ENCODE peak calls at places on chromosomes 6 and 20, in eight cellular contexts. Q is Panc1; Z is psoas muscle; H is CD8-positive, alpha-beta T cell; V is gastrocnemius medialis; M is left lung; W is right cardiac atrium; Y is heart left ventricle. N is an unnamed sample.

GRCh38 chr6:37592085-37592698 is 92.5 kb upstream of the CCDC167 start:
- ATAC-seq in H (no peak), M (no peak), Z (no peak), V (no peak), W (no peak), Y (no peak), Q (no peak), N (no peak)

GRCh38 chr6:157822221-157823000 is 635 bp upstream of the SNX9 start:
- ATAC-seq in M (peak), Q (peak), Y (peak), V (peak), Z (peak), W (peak), H (peak), N (peak)

GRCh38 chr6:6452002-6452401 is 131.5 kb upstream of the F13A1 start:
- ATAC-seq in Z (no peak), Q (no peak), M (no peak), Y (peak), H (no peak), V (peak), W (peak), N (peak)

GRCh38 chr20:36792422-36792821 is 18.9 kb upstream of the DSN1 start:
- ATAC-seq in V (no peak), Y (peak), Z (peak), H (no peak), W (peak), M (peak), Q (peak), N (peak)

GRCh38 chr20:14633507-14633906 is 296.1 kb upstream of the FLRT3 start:
- ATAC-seq in M (no peak), W (no peak), Z (no peak), Y (peak), Q (no peak), H (no peak), V (no peak), N (no peak)

GRCh38 chr6:50720623-50721022 is 7.3 kb downstream of the TFAP2D start:
- ATAC-seq in Q (no peak), V (no peak), Z (no peak), H (no peak), W (no peak), Y (no peak), M (peak), N (no peak)

GRCh38 chr6:35557239-35557638 is 44.5 kb upstream of the TULP1 start:
- ATAC-seq in Q (no peak), Z (no peak), V (peak), Y (peak), M (peak), W (peak), H (no peak), N (no peak)

GRCh38 chr6:158762787-158763439 is 56.3 kb downstream of the EZR start:
- ATAC-seq in M (no peak), Z (peak), Q (peak), W (peak), H (no peak), Y (peak), V (peak), N (peak)

GRCh38 chr6:100673641-100674040 is 207.5 kb downstream of the ASCC3 start:
- ATAC-seq in V (no peak), Q (no peak), Y (no peak), Z (no peak), W (no peak), M (no peak), H (no peak), N (no peak)

GRCh38 chr20:41052742-41053419 is 24.3 kb downstream of the TOP1 start:
- ATAC-seq in Y (peak), H (no peak), V (peak), Q (no peak), M (peak), W (peak), Z (peak), N (peak)

GRCh38 chr6:167140589-167141474 is 16.9 kb downstream of the GPR31 start:
- ATAC-seq in M (no peak), H (peak), Y (no peak), Q (no peak), W (no peak), Z (no peak), V (no peak), N (no peak)

GRCh38 chr6:105646391-105646867 is 243.5 kb upstream of the PREP start:
- ATAC-seq in W (no peak), M (peak), Y (no peak), V (no peak), H (peak), Z (no peak), Q (no peak), N (no peak)

GRCh38 chr20:53677447-53678314 is 84.0 kb upstream of the ZNF217 start:
- ATAC-seq in M (no peak), V (no peak), Y (peak), H (peak), W (peak), Z (no peak), Q (peak), N (no peak)

GRCh38 chr20:62047666-62048345 is 17.9 kb downstream of the TAF4 start:
- ATAC-seq in H (no peak), M (no peak), W (no peak), Y (peak), V (no peak), Q (no peak), Z (peak), N (no peak)

GRCh38 chr20:50837532-50838321 is 42.9 kb downstream of the BCAS4 start:
- ATAC-seq in Y (peak), W (peak), Q (no peak), M (peak), H (peak), V (no peak), Z (no peak), N (peak)

GRCh38 chr20:58330229-58330628 is 20.7 kb downstream of the RAB22A start:
- ATAC-seq in W (no peak), V (no peak), Q (no peak), Y (no peak), Z (peak), M (no peak), H (no peak), N (no peak)
- H3K27ac ChIP-seq in W (no peak), V (peak), Q (no peak), Y (no peak), Z (peak), M (no peak), H (no peak), N (no peak)

DNA sequence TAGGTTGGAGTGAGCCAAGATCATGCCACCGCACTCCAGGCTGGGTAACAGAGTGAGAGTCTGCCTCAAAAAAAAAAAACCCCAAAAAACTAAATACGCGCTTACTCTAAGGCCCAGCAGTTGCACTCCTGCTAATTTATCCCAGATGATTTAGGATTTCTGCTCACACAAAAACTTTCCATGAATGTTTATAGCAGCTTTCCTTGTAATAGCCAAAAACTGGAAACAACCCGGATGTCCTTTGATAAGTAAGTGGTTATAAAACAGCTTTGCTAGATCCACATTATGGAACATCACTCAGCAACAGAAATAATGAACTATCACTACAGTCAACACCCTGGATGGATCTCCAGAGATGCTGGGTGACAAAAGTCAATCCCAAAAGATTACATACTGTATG is 220.5 kb upstream of the JARID2 start:
- ATAC-seq in W (no peak), Z (no peak), Y (no peak), H (no peak), M (no peak), Q (no peak), V (no peak), N (no peak)
- H3K27ac ChIP-seq in W (no peak), Z (no peak), Y (no peak), H (no peak), M (no peak), Q (no peak), V (no peak), N (no peak)

GRCh38 chr6:70753870-70754269 is 86.2 kb downstream of the SMAP1 start:
- ATAC-seq in Z (no peak), W (no peak), H (no peak), Y (no peak), Q (no peak), M (no peak), V (no peak), N (no peak)
- H3K27ac ChIP-seq in Z (no peak), W (no peak), H (no peak), Y (no peak), Q (no peak), M (no peak), V (no peak), N (no peak)

GRCh38 chr20:44930517-44931168 is 20.8 kb downstream of the PABPC1L start:
- ATAC-seq in H (no peak), Y (no peak), M (no peak), Q (no peak), V (no peak), W (no peak), Z (no peak), N (no peak)

GRCh38 chr20:44936510-44936909 is 23.7 kb downstream of the TOMM34 start:
- ATAC-seq in M (no peak), Y (no peak), H (no peak), Z (no peak), W (no peak), V (no peak), Q (no peak), N (no peak)

GRCh38 chr20:44928595-44928994 is 18.7 kb downstream of the PABPC1L start:
- ATAC-seq in H (no peak), Q (no peak), Y (no peak), Z (no peak), V (no peak), W (no peak), M (peak), N (no peak)

GRCh38 chr20:44932916-44933315 is 23.1 kb downstream of the PABPC1L start:
- ATAC-seq in W (no peak), Q (no peak), V (no peak), Y (no peak), Z (no peak), H (no peak), M (no peak), N (no peak)

DNA sequence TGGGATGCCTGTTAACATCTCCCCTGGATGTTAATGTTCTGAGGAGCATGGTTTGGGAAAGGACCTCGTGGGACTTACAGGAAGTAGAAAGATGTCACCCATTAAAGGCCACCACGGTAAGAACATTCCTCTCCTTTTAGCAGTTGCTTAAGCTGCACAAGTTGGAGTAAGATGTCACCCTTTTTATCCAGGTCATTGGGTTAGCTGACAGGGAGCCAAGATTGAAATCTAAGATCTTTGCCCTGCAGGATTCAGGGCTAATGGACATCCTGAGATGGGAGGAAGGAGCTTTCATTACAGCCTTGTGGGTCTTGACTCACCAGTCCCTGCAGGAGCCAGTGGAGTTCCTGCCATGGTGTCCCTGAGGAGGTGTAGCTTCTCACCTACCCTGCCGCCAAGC is 22.1 kb downstream of the PABPC1L start:
- ATAC-seq in Z (peak), W (no peak), V (peak), H (no peak), Y (no peak), M (no peak), Q (no peak), N (no peak)
- H3K27ac ChIP-seq in Z (no peak), W (no peak), V (no peak), H (no peak), Y (no peak), M (no peak), Q (no peak), N (no peak)

GRCh38 chr6:15908871-15909270 is 220.0 kb upstream of the MYLIP start:
- ATAC-seq in W (no peak), M (no peak), Y (no peak), V (no peak), Z (no peak), Q (no peak), H (no peak), N (no peak)
- H3K27ac ChIP-seq in W (no peak), M (no peak), Y (no peak), V (no peak), Z (no peak), Q (no peak), H (no peak), N (no peak)

GRCh38 chr6:110877154-110877564 is 2.6 kb downstream of the AMD1 start:
- ATAC-seq in M (peak), Z (no peak), Y (no peak), W (no peak), Q (no peak), V (no peak), H (no peak), N (no peak)
- H3K27ac ChIP-seq in M (peak), Z (peak), Y (peak), W (no peak), Q (peak), V (peak), H (no peak), N (peak)

GRCh38 chr6:44116643-44117382 is 10.4 kb downstream of the MRPL14 start:
- ATAC-seq in Z (peak), W (no peak), H (no peak), Y (peak), M (no peak), Q (no peak), V (no peak), N (no peak)
- H3K27ac ChIP-seq in Z (peak), W (no peak), H (no peak), Y (peak), M (peak), Q (no peak), V (peak), N (no peak)

DNA sequence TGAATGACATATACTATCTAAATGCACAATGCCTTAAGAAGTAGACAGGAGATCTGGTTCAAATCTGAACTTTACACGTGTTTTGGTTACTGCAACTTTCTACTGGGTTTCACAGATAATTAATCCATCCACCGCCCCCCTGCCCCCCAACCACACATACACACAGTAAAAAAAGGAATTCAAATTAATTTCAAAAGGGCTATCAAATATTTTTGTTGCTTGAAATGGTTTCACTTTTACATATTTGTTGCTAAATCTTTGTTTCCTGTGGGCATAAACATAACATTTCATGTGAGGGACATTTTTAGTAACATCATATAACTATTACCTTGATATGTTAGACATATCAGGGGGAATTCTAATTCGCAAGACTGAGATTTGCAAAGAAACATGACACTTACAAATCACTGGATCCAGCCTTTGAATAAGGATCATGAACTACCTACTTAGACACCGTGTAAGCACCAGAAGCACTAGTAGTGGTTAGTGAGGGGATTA is 7.5 kb downstream of the NEDD9 start:
- ATAC-seq in Y (no peak), Q (no peak), W (no peak), V (no peak), M (no peak), Z (no peak), H (no peak), N (no peak)
- H3K27ac ChIP-seq in Y (peak), Q (no peak), W (no peak), V (peak), M (peak), Z (peak), H (peak), N (no peak)

DNA sequence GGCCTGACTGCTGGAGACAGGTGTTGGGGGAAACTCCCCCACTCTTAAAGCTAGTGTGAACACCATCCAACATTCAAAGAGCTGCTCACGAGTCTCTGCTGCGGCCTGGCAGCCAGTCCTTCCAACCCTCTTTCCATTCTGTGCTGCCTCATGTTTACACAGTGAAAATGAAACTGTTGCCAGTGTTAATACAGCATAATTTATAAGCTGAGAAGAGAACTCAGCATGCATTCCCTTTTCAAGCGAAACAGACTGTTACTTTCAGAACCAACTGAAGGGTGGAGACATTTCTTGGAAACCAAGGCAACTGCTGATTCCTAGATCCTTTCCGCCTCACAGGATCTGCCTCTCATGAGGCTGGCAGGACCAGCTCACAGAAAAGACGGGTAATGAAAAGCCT is 533.8 kb upstream of the ID4 start:
- ATAC-seq in M (peak), V (no peak), H (no peak), W (no peak), Z (no peak), Q (no peak), Y (no peak), N (peak)
- H3K27ac ChIP-seq in M (peak), V (peak), H (no peak), W (no peak), Z (no peak), Q (peak), Y (no peak), N (peak)

DNA sequence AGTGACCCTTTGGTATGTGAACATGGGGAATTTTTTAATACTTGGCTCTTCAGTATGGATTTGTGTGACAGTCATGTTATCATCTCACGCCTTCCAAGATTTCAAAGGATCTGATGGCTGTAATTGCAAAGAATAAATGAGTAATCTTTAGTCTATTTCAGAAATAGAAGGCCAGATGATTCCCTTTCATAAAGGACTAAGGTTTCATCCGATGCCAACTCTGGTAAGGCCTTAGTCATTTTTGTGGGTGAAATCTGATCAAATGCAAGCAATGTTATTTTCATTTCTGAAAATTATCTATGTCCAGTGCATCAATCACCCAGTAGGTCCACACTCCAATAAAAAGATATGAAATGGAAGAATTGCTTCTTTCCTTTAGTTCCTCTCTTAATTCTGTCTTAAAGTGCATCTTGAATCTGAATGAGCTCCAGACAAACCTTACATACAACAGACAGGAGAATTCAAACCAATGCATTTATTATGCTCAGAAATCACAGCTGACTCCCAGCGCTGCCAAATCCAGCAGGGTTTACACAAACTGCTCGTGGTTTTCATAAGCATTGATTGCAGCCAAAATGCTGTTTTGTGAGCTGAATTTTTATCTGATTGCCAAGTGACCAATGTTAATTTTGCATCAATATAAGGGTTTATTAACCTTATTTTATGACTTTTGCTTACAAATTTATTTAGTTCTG is 565.2 kb upstream of the MARCKS start:
- ATAC-seq in Q (no peak), V (no peak), M (no peak), H (no peak), Y (no peak), Z (no peak), W (no peak), N (no peak)
- H3K27ac ChIP-seq in Q (no peak), V (no peak), M (no peak), H (no peak), Y (no peak), Z (no peak), W (no peak), N (no peak)